ENCODE peak calls at places on chromosomes 11 and 22, in six cellular contexts. Z is IMR-90, N is adipocyte, Y is body of pancreas, E is MM.1S, M is keratinocyte. X is an unnamed sample. For H3K9me3 and H3K36me3, the result is how much of the 10 kb centered on the place peaks cover.

GRCh38 chr22:24433868-24434471 is 6.6 kb downstream of the ADORA2A start:
- DNase-seq in Z (peak), N (peak), Y (no peak), E (peak), M (no peak), X (peak)

GRCh38 chr11:575324-575995 is 810 bp upstream of the PHRF1 start:
- DNase-seq in Z (no peak), N (no peak), Y (no peak), E (no peak), M (no peak), X (peak)

GRCh38 chr22:44289429-44290171 is 23.2 kb downstream of the SHISAL1 start:
- DNase-seq in Z (peak), N (no peak), Y (no peak), E (no peak), M (no peak), X (no peak)

GRCh38 chr11:10328314-10329090 is 23.6 kb downstream of the ADM start:
- DNase-seq in Z (peak), N (no peak), Y (no peak), E (no peak), M (no peak), X (no peak)

GRCh38 chr11:135006800-135007199 is 594.8 kb upstream of the B3GAT1 start:
- DNase-seq in Z (no peak), N (no peak), Y (no peak), E (no peak), M (no peak), X (no peak)

GRCh38 chr11:19812710-19813109 is 100.1 kb downstream of the NAV2 start:
- DNase-seq in Z (no peak), N (no peak), Y (no peak), E (no peak), M (no peak), X (no peak)

GRCh38 chr11:120188831-120189455 is 21.9 kb upstream of the OAF start:
- DNase-seq in Z (no peak), N (no peak), Y (no peak), E (no peak), M (no peak), X (no peak)

GRCh38 chr11:97979741-97980140 is 1041.0 kb upstream of the CNTN5 start:
- DNase-seq in Z (no peak), N (no peak), Y (no peak), E (no peak), M (no peak), X (no peak)

GRCh38 chr11:35529971-35530495 is 4.6 kb upstream of the PAMR1 start:
- DNase-seq in Z (peak), N (peak), Y (peak), E (no peak), M (no peak), X (peak)

GRCh38 chr11:128831781-128832497 is 35.2 kb downstream of the KCNJ1 start:
- DNase-seq in Z (no peak), N (no peak), Y (no peak), E (peak), M (no peak), X (no peak)

GRCh38 chr11:75270896-75271415 is 30.4 kb downstream of the TPBGL start:
- DNase-seq in Z (peak), N (peak), Y (no peak), E (peak), M (no peak), X (no peak)

GRCh38 chr11:66546966-66547661 is 411 bp downstream of the ACTN3 start:
- DNase-seq in Z (no peak), N (peak), Y (no peak), E (no peak), M (no peak), X (no peak)

GRCh38 chr22:44024288-44024908 is at the start of gene PARVB:
- DNase-seq in Z (no peak), N (peak), Y (no peak), E (peak), M (no peak), X (peak)

GRCh38 chr11:35364101-35364780 is 55.1 kb downstream of the SLC1A2 start:
- DNase-seq in Z (peak), N (peak), Y (peak), E (no peak), M (no peak), X (peak)

GRCh38 chr11:68503281-68503687 is 42.7 kb downstream of the PPP6R3 start:
- DNase-seq in Z (peak), N (no peak), Y (no peak), E (no peak), M (no peak), X (no peak)

GRCh38 chr22:26564181-26564580 is 25.8 kb downstream of the TPST2 start:
- DNase-seq in Z (no peak), N (no peak), Y (peak), E (no peak), M (no peak), X (no peak)

GRCh38 chr11:57432714-57433163 is 5.8 kb upstream of the SLC43A3 start:
- DNase-seq in Z (peak), N (peak), Y (no peak), E (no peak), M (no peak), X (peak)

GRCh38 chr11:65417702-65418430 is 4.7 kb upstream of the NEAT1 start:
- DNase-seq in Z (peak), N (peak), Y (peak), E (no peak), M (no peak), X (peak)

GRCh38 chr11:133945087-133945974 is 11.4 kb downstream of the IGSF9B start:
- DNase-seq in Z (peak), N (no peak), Y (no peak), E (no peak), M (no peak), X (peak)

GRCh38 chr11:67301951-67302516 is 1.3 kb upstream of the SSH3 start:
- DNase-seq in Z (peak), N (no peak), Y (peak), E (no peak), M (no peak), X (no peak)

GRCh38 chr11:86138958-86139357 is 70.1 kb upstream of the PICALM start:
- DNase-seq in Z (no peak), N (peak), Y (no peak), E (peak), M (no peak), X (no peak)

GRCh38 chr11:1156506-1157340 is 1.0 kb upstream of the MUC5AC start:
- DNase-seq in Z (no peak), N (no peak), Y (no peak), E (no peak), M (no peak), X (no peak)

GRCh38 chr11:116853461-116854073 is 16.1 kb upstream of the APOA1 start:
- DNase-seq in Z (peak), N (peak), Y (no peak), E (peak), M (peak), X (peak)

GRCh38 chr11:114782650-114783310 is 104.5 kb downstream of the NXPE2 start:
- DNase-seq in Z (no peak), N (no peak), Y (no peak), E (no peak), M (no peak), X (no peak)

GRCh38 chr11:12606597-12606996 is 67.6 kb upstream of the TEAD1 start:
- DNase-seq in Z (peak), N (peak), Y (no peak), E (no peak), M (no peak), X (peak)

GRCh38 chr11:123653997-123654565 is 343 bp downstream of the SCN3B start:
- DNase-seq in Z (peak), N (peak), Y (peak), E (peak), M (no peak), X (peak)

GRCh38 chr11:76206327-76207081 is at the start of gene WNT11:
- DNase-seq in Z (no peak), N (peak), Y (peak), E (peak), M (no peak), X (peak)

GRCh38 chr22:23068096-23068831 is 2.1 kb upstream of the GNAZ start:
- DNase-seq in Z (no peak), N (no peak), Y (peak), E (no peak), M (no peak), X (no peak)

GRCh38 chr22:46017166-46017565 is 40.2 kb upstream of the WNT7B start:
- DNase-seq in Z (peak), N (no peak), Y (no peak), E (no peak), M (no peak), X (no peak)

GRCh38 chr22:47618611-47619010 is 856.2 kb downstream of the TBC1D22A start:
- DNase-seq in Z (no peak), N (no peak), Y (no peak), E (no peak), M (no peak), X (no peak)

GRCh38 chr22:47616396-47617020 is 854.1 kb downstream of the TBC1D22A start:
- DNase-seq in Z (no peak), N (no peak), Y (no peak), E (no peak), M (no peak), X (no peak)

GRCh38 chr22:47619631-47620030 is 857.2 kb downstream of the TBC1D22A start:
- DNase-seq in Z (no peak), N (no peak), Y (no peak), E (no peak), M (no peak), X (no peak)

GRCh38 chr22:47617186-47617585 is 854.7 kb downstream of the TBC1D22A start:
- DNase-seq in Z (no peak), N (no peak), Y (no peak), E (no peak), M (no peak), X (no peak)

GRCh38 chr22:47618180-47618579 is 855.7 kb downstream of the TBC1D22A start:
- DNase-seq in Z (no peak), N (no peak), Y (no peak), E (no peak), M (no peak), X (no peak)
- H3K9me3 ChIP-seq in Z (half or more), N (under half), Y (under half), E (under half), M (under half), X (under half)

GRCh38 chr11:70331901-70332300 is 61.4 kb downstream of the PPFIA1 start:
- DNase-seq in Z (no peak), N (no peak), Y (no peak), E (no peak), M (no peak), X (no peak)
- H3K36me3 ChIP-seq in Z (half or more), N (half or more), Y (half or more), E (under half), M (under half), X (half or more)

DNA sequence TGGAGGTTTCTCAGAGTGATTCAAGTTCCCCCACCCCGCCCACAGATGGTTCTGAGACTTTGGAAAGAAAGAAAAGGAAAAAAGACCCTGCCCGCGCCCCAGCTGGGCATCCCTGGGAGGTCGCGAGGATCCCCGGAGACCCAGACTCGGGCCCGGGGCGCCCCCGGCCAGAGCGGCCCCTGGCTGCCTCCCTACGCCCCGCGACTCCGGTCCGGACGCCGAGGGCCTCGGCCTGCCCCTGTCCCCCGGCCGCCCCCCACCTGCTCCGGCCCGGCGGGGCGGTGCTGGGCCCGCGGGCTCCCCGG is 2.3 kb upstream of the AIFM3 start:
- DNase-seq in Z (no peak), N (no peak), Y (no peak), E (no peak), M (no peak), X (no peak)
- H3K4me3 ChIP-seq in Z (peak), N (no peak), Y (no peak), E (peak), M (peak), X (no peak)

GRCh38 chr11:3357302-3357701 is 21.6 kb downstream of the ZNF195 start:
- DNase-seq in Z (no peak), N (no peak), Y (no peak), E (no peak), M (no peak), X (no peak)

GRCh38 chr11:3356858-3357257 is 22.1 kb downstream of the ZNF195 start:
- DNase-seq in Z (no peak), N (no peak), Y (no peak), E (no peak), M (no peak), X (no peak)

GRCh38 chr11:3357994-3358676 is 20.8 kb downstream of the ZNF195 start:
- DNase-seq in Z (no peak), N (no peak), Y (no peak), E (no peak), M (no peak), X (no peak)

GRCh38 chr11:3359092-3359824 is 19.7 kb downstream of the ZNF195 start:
- DNase-seq in Z (no peak), N (no peak), Y (no peak), E (no peak), M (no peak), X (no peak)
- H3K9me3 ChIP-seq in Z (half or more), N (half or more), Y (under half), E (under half), M (half or more), X (under half)

DNA sequence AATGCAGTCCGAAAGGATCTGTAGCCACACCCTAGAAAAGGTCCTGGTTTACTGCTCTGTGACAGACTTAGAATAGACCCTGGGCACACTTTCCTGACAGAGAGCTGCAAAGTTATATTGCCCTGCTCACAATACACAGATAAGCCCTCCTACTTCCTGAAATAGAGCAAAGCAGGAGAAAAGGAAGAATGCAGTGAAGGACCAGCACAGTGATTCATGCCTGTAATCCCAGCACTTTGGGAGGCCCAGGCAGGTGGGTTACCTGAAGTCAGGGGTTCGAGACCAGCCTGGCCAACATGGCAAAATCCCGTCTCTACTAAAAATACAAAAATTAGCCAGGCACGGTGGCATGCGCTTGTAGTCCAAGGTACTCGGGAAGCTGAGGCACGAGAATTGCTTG is 2.1 kb downstream of the CYB561A3 start:
- DNase-seq in Z (no peak), N (no peak), Y (no peak), E (no peak), M (no peak), X (no peak)
- H3K36me3 ChIP-seq in Z (under half), N (under half), Y (under half), E (under half), M (under half), X (under half)

DNA sequence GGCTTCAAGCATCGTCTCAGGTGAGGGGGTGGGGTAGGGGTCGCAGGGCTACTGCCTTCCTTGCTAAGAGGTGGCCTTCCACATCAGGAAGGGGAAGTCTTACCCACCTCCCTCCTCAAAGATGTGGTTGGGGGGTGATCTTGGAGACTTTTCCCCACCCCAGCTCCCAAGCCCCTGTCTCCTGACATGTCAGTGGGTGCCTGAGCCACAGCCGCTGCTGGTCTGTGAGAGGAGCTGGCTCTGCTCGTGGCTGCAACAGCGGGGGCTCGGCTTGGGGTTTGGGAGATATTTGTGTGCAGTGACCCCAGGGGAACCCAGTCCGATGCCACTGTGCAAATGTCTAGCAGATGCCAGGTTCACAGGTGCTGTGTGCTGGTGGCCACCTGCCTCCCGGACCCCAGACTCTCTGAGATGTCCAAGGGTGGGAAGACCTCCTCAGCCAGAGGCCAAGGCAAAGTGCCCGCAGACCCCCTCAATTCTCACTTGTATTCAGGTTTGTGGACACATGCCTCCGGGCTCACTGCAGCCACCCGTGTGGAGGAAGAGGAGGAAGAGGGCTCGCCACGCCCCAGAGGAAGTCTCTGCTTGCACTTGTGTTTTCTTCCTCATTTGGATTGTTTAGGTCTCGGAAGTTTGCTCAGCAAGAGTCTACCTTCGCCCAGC is 1.9 kb downstream of the KCNQ1 start:
- DNase-seq in Z (no peak), N (no peak), Y (no peak), E (no peak), M (no peak), X (no peak)
- H3K4me3 ChIP-seq in Z (no peak), N (no peak), Y (no peak), E (peak), M (no peak), X (no peak)